ENCODE peak calls at places on chromosomes 5 and 9, in six cellular contexts. F is SK-N-SH, O is H1, U is HepG2, V is GM12878, X is endothelial cell of umbilical vein. Y is an unnamed sample.

GRCh38 chr9:98215266-98215665 is 22.8 kb upstream of the CORO2A start:
- DNase-seq in F (no peak), O (no peak), U (no peak), V (no peak), X (no peak), Y (no peak)

GRCh38 chr9:125233678-125234077 is 7.5 kb downstream of the HSPA5 start:
- DNase-seq in F (no peak), O (no peak), U (no peak), V (no peak), X (peak), Y (no peak)

GRCh38 chr9:72527801-72528195 is 6.4 kb downstream of the TMC1 start:
- DNase-seq in F (no peak), O (no peak), U (no peak), V (no peak), X (no peak), Y (no peak)

GRCh38 chr9:6873862-6874261 is 116.1 kb downstream of the KDM4C start:
- DNase-seq in F (no peak), O (no peak), U (no peak), V (no peak), X (peak), Y (no peak)

GRCh38 chr5:131550606-131551005 is 84.4 kb downstream of the RAPGEF6 start:
- DNase-seq in F (no peak), O (no peak), U (no peak), V (no peak), X (peak), Y (no peak)

GRCh38 chr9:72675586-72675985 is 154.2 kb downstream of the TMC1 start:
- DNase-seq in F (no peak), O (no peak), U (no peak), V (no peak), X (no peak), Y (no peak)

GRCh38 chr5:9737265-9737664 is 107.1 kb upstream of the TAS2R1 start:
- DNase-seq in F (no peak), O (no peak), U (no peak), V (no peak), X (no peak), Y (no peak)

GRCh38 chr5:128596071-128596470 is 58.0 kb upstream of the FBN2 start:
- DNase-seq in F (no peak), O (no peak), U (no peak), V (no peak), X (peak), Y (no peak)

GRCh38 chr5:135027699-135028615 is 6.1 kb downstream of the PITX1 start:
- DNase-seq in F (peak), O (peak), U (no peak), V (no peak), X (no peak), Y (no peak)

GRCh38 chr9:99141849-99142248 is 36.9 kb downstream of the TGFBR1 start:
- DNase-seq in F (no peak), O (no peak), U (no peak), V (no peak), X (no peak), Y (no peak)

GRCh38 chr5:57072218-57072892 is 101.5 kb upstream of the GPBP1 start:
- DNase-seq in F (no peak), O (no peak), U (peak), V (no peak), X (no peak), Y (no peak)

GRCh38 chr9:99135498-99135897 is 30.6 kb downstream of the TGFBR1 start:
- DNase-seq in F (no peak), O (no peak), U (no peak), V (no peak), X (no peak), Y (no peak)

GRCh38 chr9:23123048-23123632 is 676.5 kb downstream of the DMRTA1 start:
- DNase-seq in F (peak), O (peak), U (peak), V (no peak), X (peak), Y (no peak)

GRCh38 chr5:141192110-141192725 is at the start of gene PCDHB10:
- DNase-seq in F (peak), O (peak), U (peak), V (no peak), X (peak), Y (peak)

GRCh38 chr9:138052635-138053320 is 175.2 kb downstream of the CACNA1B start:
- DNase-seq in F (peak), O (no peak), U (no peak), V (no peak), X (no peak), Y (no peak)

GRCh38 chr5:116646611-116647289 is 72.1 kb upstream of the SEMA6A start:
- DNase-seq in F (no peak), O (no peak), U (peak), V (no peak), X (no peak), Y (no peak)

GRCh38 chr5:150016537-150016936 is 16.0 kb downstream of the HMGXB3 start:
- DNase-seq in F (no peak), O (no peak), U (no peak), V (no peak), X (no peak), Y (no peak)

GRCh38 chr5:68494771-68495170 is 279.2 kb downstream of the PIK3R1 start:
- DNase-seq in F (no peak), O (no peak), U (no peak), V (no peak), X (no peak), Y (no peak)

GRCh38 chr9:122190597-122191381 is 31.1 kb downstream of the MORN5 start:
- DNase-seq in F (no peak), O (no peak), U (peak), V (no peak), X (no peak), Y (no peak)

GRCh38 chr5:9192286-9192685 is 353.6 kb downstream of the SEMA5A start:
- DNase-seq in F (no peak), O (no peak), U (no peak), V (no peak), X (no peak), Y (no peak)

GRCh38 chr9:36991516-36992134 is 42.4 kb downstream of the PAX5 start:
- DNase-seq in F (peak), O (peak), U (no peak), V (no peak), X (peak), Y (peak)

GRCh38 chr5:156515799-156516198 is 188.8 kb downstream of the SGCD start:
- DNase-seq in F (no peak), O (no peak), U (no peak), V (no peak), X (no peak), Y (no peak)

DNA sequence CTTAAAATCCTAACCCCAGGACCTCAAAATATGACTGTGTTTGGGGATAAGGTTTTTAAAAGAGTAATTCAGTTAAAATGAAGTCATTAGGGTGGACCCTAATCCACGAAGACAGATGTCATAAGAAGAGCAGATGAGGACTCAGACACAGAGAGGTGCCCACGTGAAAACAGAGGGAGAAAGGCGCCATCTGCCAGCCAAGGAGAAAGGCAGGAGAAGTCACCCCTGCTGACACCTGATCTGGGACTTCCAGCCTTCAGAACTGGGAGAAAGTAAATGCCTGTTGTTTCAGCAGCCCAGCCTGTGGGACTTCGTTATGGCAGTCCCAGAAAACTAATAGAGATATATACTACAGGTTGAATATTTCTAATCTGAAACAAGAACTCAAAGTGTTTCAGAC is 67.4 kb downstream of the ROR2 start:
- DNase-seq in F (no peak), O (no peak), U (no peak), V (no peak), X (no peak), Y (no peak)
- TF ChIP-seq MAX in F (no peak), O (no peak), U (no peak), V (no peak), X (no peak), Y (no peak)

GRCh38 chr5:122471752-122472061 is 159.7 kb downstream of the SNCAIP start:
- DNase-seq in F (no peak), O (no peak), U (no peak), V (no peak), X (no peak), Y (no peak)
- H3K9ac ChIP-seq in F (no peak), O (no peak), U (no peak), V (no peak), X (no peak), Y (no peak)

GRCh38 chr5:79962580-79963222 is 28.4 kb downstream of the MTX3 start:
- DNase-seq in F (no peak), O (no peak), U (no peak), V (no peak), X (no peak), Y (no peak)
- TF ChIP-seq MAX in F (no peak), O (no peak), U (no peak), V (no peak), X (no peak), Y (no peak)

GRCh38 chr5:181020716-181021115 is 19.4 kb upstream of the BTNL9 start:
- DNase-seq in F (no peak), O (no peak), U (no peak), V (no peak), X (no peak), Y (no peak)
- H3K9ac ChIP-seq in F (no peak), O (no peak), U (no peak), V (no peak), X (no peak), Y (no peak)

GRCh38 chr5:143700994-143701393 is 111.0 kb upstream of the HMHB1 start:
- DNase-seq in F (no peak), O (no peak), U (no peak), V (no peak), X (no peak), Y (no peak)

GRCh38 chr5:143701476-143701875 is 110.5 kb upstream of the HMHB1 start:
- DNase-seq in F (no peak), O (no peak), U (no peak), V (no peak), X (no peak), Y (no peak)

GRCh38 chr5:143698534-143698933 is 113.4 kb upstream of the HMHB1 start:
- DNase-seq in F (no peak), O (no peak), U (no peak), V (no peak), X (no peak), Y (no peak)

GRCh38 chr5:143696920-143697319 is 115.0 kb upstream of the HMHB1 start:
- DNase-seq in F (no peak), O (no peak), U (no peak), V (no peak), X (no peak), Y (no peak)

GRCh38 chr5:143699121-143699520 is 112.8 kb upstream of the HMHB1 start:
- DNase-seq in F (no peak), O (no peak), U (no peak), V (no peak), X (no peak), Y (no peak)
- TF ChIP-seq MAX in F (no peak), O (no peak), U (no peak), V (no peak), X (no peak), Y (no peak)

GRCh38 chr5:61334224-61335196 is 2.5 kb downstream of the ZSWIM6 start:
- DNase-seq in F (peak), O (no peak), U (no peak), V (no peak), X (peak), Y (no peak)
- H3K9ac ChIP-seq in F (peak), O (no peak), U (peak), V (no peak), X (peak), Y (peak)

GRCh38 chr5:97854871-97855762 is 672.1 kb upstream of the RIOK2 start:
- DNase-seq in F (no peak), O (no peak), U (no peak), V (no peak), X (no peak), Y (no peak)
- TF ChIP-seq MAX in F (no peak), O (no peak), U (no peak), V (no peak), X (no peak), Y (no peak)

GRCh38 chr5:171128136-171128535 is 180.9 kb upstream of the TLX3 start:
- DNase-seq in F (no peak), O (no peak), U (no peak), V (no peak), X (no peak), Y (no peak)
- H3K9ac ChIP-seq in F (no peak), O (no peak), U (no peak), V (no peak), X (no peak), Y (no peak)

GRCh38 chr5:110951373-110951791 is 120.1 kb upstream of the TSLP start:
- DNase-seq in F (no peak), O (no peak), U (no peak), V (no peak), X (no peak), Y (no peak)

GRCh38 chr5:110957934-110958333 is 113.6 kb upstream of the TSLP start:
- DNase-seq in F (no peak), O (no peak), U (no peak), V (no peak), X (no peak), Y (no peak)

GRCh38 chr5:110956913-110957813 is 114.3 kb upstream of the TSLP start:
- DNase-seq in F (no peak), O (no peak), U (no peak), V (no peak), X (no peak), Y (no peak)

DNA sequence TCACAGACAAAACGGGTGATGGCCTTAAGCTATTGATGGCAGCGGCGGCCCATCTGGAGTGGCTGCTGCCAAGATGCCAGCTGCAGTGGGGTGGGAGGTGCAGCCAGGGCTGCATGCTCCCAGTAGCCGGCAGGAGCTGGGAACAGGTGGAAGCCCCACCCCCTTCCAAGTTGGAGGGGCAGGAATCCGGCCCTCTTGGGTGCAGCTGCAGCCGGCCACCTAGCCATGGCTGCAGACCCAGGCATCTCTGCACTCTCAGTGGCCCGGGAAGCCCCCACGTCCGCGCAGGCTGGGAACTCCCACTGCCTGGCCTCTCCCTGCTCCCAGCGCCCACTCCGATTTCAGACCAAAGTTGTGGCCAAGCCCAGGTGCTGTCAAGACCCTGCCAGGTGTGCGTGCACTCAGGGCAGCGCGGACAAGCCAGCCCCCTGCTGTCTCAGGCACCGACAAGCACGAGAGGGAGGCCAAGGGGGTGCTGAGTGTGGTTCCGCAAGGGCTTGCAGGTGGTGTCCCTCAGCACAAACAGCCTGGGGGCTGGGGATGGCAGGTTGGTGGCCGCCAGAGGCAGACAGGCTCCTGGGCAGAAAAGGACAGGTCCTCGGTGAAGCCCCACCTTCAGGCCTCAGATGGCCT is 115.1 kb upstream of the TSLP start:
- DNase-seq in F (no peak), O (peak), U (no peak), V (no peak), X (no peak), Y (no peak)
- TF ChIP-seq MAX in F (no peak), O (no peak), U (no peak), V (no peak), X (no peak), Y (no peak)

DNA sequence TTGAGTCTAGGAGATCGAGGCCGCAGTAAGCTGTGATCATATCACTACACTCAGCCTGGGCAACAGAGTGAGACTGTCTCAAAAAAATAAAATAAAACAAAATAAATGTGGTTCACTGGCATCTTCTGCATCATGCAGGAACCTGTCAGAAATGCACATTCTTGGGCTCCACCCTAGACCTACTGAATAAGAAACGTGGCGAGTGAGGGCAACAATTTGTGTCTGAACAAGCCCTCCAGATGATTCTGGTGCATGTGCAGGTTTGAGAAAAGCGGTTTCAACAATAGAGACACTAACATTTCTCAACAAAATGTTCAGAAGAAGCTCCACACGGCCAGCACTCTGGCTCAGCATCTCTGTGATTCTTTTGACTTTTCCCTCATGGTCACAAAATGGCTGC is 42.8 kb upstream of the CPEB4 start:
- DNase-seq in F (no peak), O (no peak), U (no peak), V (no peak), X (no peak), Y (no peak)
- H3K9ac ChIP-seq in F (no peak), O (no peak), U (no peak), V (no peak), X (no peak), Y (no peak)